ENCODE peak calls at places on chromosomes 3 and 15, in seven cellular contexts. One of them, this sample, is unnamed.

GRCh38 chr15:27214032-27214431 is 243.1 kb downstream of the GABRG3 start:
- DNase-seq in ascending aorta: no peak
- DNase-seq in fibroblast of lung: peak; percentile 11
- DNase-seq in OCI-LY7: no peak
- DNase-seq in NB4: no peak
- DNase-seq in GM13977: no peak
- DNase-seq in fibroblast of pulmonary artery: no peak
- DNase-seq in this sample: no peak

GRCh38 chr3:12471228-12471627 is 13.1 kb upstream of the TSEN2 start:
- DNase-seq in GM13977: no peak
- DNase-seq in ascending aorta: no peak
- DNase-seq in NB4: peak; percentile 50
- DNase-seq in OCI-LY7: no peak
- DNase-seq in fibroblast of lung: no peak
- DNase-seq in fibroblast of pulmonary artery: no peak
- DNase-seq in this sample: no peak

GRCh38 chr15:49036650-49037545 is 9.3 kb downstream of the SECISBP2L start:
- DNase-seq in fibroblast of pulmonary artery: peak; percentile 26
- DNase-seq in GM13977: no peak
- DNase-seq in fibroblast of lung: peak; percentile 69
- DNase-seq in OCI-LY7: no peak
- DNase-seq in NB4: no peak
- DNase-seq in ascending aorta: no peak
- DNase-seq in this sample: no peak

GRCh38 chr3:17740703-17741102 is 1.7 kb downstream of the TBC1D5 start:
- DNase-seq in GM13977: no peak
- DNase-seq in ascending aorta: no peak
- DNase-seq in fibroblast of pulmonary artery: peak; percentile 50
- DNase-seq in OCI-LY7: peak; percentile 67
- DNase-seq in NB4: peak; percentile 53
- DNase-seq in fibroblast of lung: peak; percentile 77
- DNase-seq in this sample: no peak

GRCh38 chr3:15206662-15207576 is 873 bp downstream of the CAPN7 start:
- DNase-seq in NB4: peak; percentile 66
- DNase-seq in fibroblast of lung: peak; percentile 51
- DNase-seq in GM13977: peak; percentile 27
- DNase-seq in ascending aorta: no peak
- DNase-seq in fibroblast of pulmonary artery: peak; percentile 36
- DNase-seq in OCI-LY7: peak; percentile 76
- DNase-seq in this sample: peak; percentile 80

GRCh38 chr15:70149667-70150404 is 52.1 kb upstream of the TLE3 start:
- DNase-seq in OCI-LY7: peak; percentile 31
- DNase-seq in fibroblast of pulmonary artery: peak; percentile 74
- DNase-seq in fibroblast of lung: peak; percentile 84
- DNase-seq in GM13977: no peak
- DNase-seq in NB4: no peak
- DNase-seq in ascending aorta: no peak
- DNase-seq in this sample: no peak

GRCh38 chr15:50058231-50058630 is 60.8 kb downstream of the ATP8B4 start:
- DNase-seq in fibroblast of lung: peak; percentile 62
- DNase-seq in ascending aorta: no peak
- DNase-seq in fibroblast of pulmonary artery: peak; percentile 70
- DNase-seq in NB4: no peak
- DNase-seq in GM13977: no peak
- DNase-seq in OCI-LY7: no peak
- DNase-seq in this sample: no peak

GRCh38 chr15:37100109-37100873 is at the start of gene MEIS2:
- DNase-seq in OCI-LY7: peak; percentile 89
- DNase-seq in GM13977: peak; percentile 84
- DNase-seq in NB4: peak; percentile 82
- DNase-seq in ascending aorta: peak; percentile 66
- DNase-seq in fibroblast of pulmonary artery: peak; percentile 97
- DNase-seq in fibroblast of lung: peak; percentile 98
- DNase-seq in this sample: peak; percentile 95

GRCh38 chr3:119659584-119660291 is 651 bp downstream of the POPDC2 start:
- DNase-seq in OCI-LY7: no peak
- DNase-seq in GM13977: no peak
- DNase-seq in NB4: no peak
- DNase-seq in fibroblast of pulmonary artery: no peak
- DNase-seq in fibroblast of lung: no peak
- DNase-seq in ascending aorta: no peak
- DNase-seq in this sample: no peak

GRCh38 chr3:123330441-123330991 is 118.4 kb downstream of the ADCY5 start:
- DNase-seq in NB4: no peak
- DNase-seq in fibroblast of lung: no peak
- DNase-seq in GM13977: no peak
- DNase-seq in fibroblast of pulmonary artery: peak; percentile 32
- DNase-seq in OCI-LY7: no peak
- DNase-seq in ascending aorta: no peak
- DNase-seq in this sample: no peak

GRCh38 chr15:58467722-58468436 is 36.1 kb downstream of the LIPC start:
- DNase-seq in NB4: no peak
- DNase-seq in OCI-LY7: no peak
- DNase-seq in ascending aorta: no peak
- DNase-seq in fibroblast of pulmonary artery: no peak
- DNase-seq in GM13977: no peak
- DNase-seq in fibroblast of lung: peak; percentile 56
- DNase-seq in this sample: no peak

GRCh38 chr3:24195504-24196230 is 250.6 kb downstream of the NR1D2 start:
- DNase-seq in fibroblast of lung: no peak
- DNase-seq in GM13977: no peak
- DNase-seq in NB4: no peak
- DNase-seq in ascending aorta: no peak
- DNase-seq in OCI-LY7: no peak
- DNase-seq in fibroblast of pulmonary artery: no peak
- DNase-seq in this sample: no peak

GRCh38 chr3:9071982-9072666 is 108.9 kb upstream of the RAD18 start:
- DNase-seq in NB4: no peak
- DNase-seq in GM13977: no peak
- DNase-seq in fibroblast of pulmonary artery: no peak
- DNase-seq in fibroblast of lung: no peak
- DNase-seq in ascending aorta: no peak
- DNase-seq in OCI-LY7: no peak
- DNase-seq in this sample: no peak

GRCh38 chr15:68412218-68412617 is 19.7 kb downstream of the ITGA11 start:
- DNase-seq in fibroblast of pulmonary artery: no peak
- DNase-seq in NB4: no peak
- DNase-seq in fibroblast of lung: no peak
- DNase-seq in GM13977: no peak
- DNase-seq in ascending aorta: no peak
- DNase-seq in OCI-LY7: no peak
- DNase-seq in this sample: peak; percentile 50

GRCh38 chr3:9169951-9170850 is 79.2 kb downstream of the SRGAP3 start:
- DNase-seq in fibroblast of pulmonary artery: no peak
- DNase-seq in GM13977: peak; percentile 17
- DNase-seq in OCI-LY7: no peak
- DNase-seq in ascending aorta: no peak
- DNase-seq in fibroblast of lung: no peak
- DNase-seq in NB4: no peak
- DNase-seq in this sample: no peak

GRCh38 chr3:188153949-188154757 is at the start of gene LPP:
- DNase-seq in ascending aorta: no peak
- DNase-seq in fibroblast of lung: peak; percentile 77
- DNase-seq in GM13977: peak; percentile 87
- DNase-seq in OCI-LY7: peak; percentile 79
- DNase-seq in NB4: peak; percentile 83
- DNase-seq in fibroblast of pulmonary artery: peak; percentile 80
- DNase-seq in this sample: peak; percentile 86

GRCh38 chr3:124621498-124621897 is 108.8 kb upstream of the UMPS start:
- DNase-seq in GM13977: no peak
- DNase-seq in fibroblast of pulmonary artery: peak; percentile 39
- DNase-seq in OCI-LY7: no peak
- DNase-seq in fibroblast of lung: peak; percentile 20
- DNase-seq in NB4: no peak
- DNase-seq in ascending aorta: no peak
- DNase-seq in this sample: no peak

GRCh38 chr3:124246949-124247348 is 255.0 kb upstream of the ROPN1 start:
- DNase-seq in ascending aorta: no peak
- DNase-seq in fibroblast of pulmonary artery: peak; percentile 39
- DNase-seq in fibroblast of lung: peak; percentile 40
- DNase-seq in GM13977: peak; percentile 45
- DNase-seq in NB4: peak; percentile 25
- DNase-seq in OCI-LY7: peak; percentile 7
- DNase-seq in this sample: no peak

DNA sequence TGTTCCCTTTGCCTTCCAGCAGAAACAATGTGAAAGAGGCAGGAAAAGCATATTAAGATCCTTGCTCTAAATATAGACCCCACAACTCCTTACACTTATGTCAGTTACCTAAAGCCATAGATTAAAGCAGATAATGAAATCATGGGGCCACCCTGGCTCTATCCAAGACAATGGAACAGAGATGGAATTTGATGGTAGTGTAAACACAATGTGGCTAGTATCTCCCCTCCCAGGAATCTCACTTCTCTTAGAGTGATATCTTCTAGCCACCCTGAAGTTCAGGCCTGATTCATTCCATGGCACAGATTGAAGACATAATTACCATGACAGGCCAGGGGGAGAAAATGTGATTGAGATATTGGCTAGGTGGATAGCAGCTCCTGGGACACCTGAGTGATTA is 32.6 kb downstream of the GALNT15 start:
- DNase-seq in fibroblast of lung: peak; percentile 18
- DNase-seq in OCI-LY7: no peak
- DNase-seq in fibroblast of pulmonary artery: peak; percentile 37
- DNase-seq in ascending aorta: no peak
- DNase-seq in GM13977: no peak
- DNase-seq in NB4: no peak
- DNase-seq in this sample: no peak
- TF ChIP-seq CTCF in fibroblast of lung: no peak
- TF ChIP-seq CTCF in OCI-LY7: no peak
- TF ChIP-seq CTCF in fibroblast of pulmonary artery: no peak
- TF ChIP-seq CTCF in ascending aorta: no peak
- TF ChIP-seq CTCF in GM13977: no peak
- TF ChIP-seq CTCF in NB4: no peak
- TF ChIP-seq CTCF in this sample: no peak

GRCh38 chr3:66270726-66271125 is 49.9 kb downstream of the SLC25A26 start:
- DNase-seq in NB4: no peak
- DNase-seq in OCI-LY7: no peak
- DNase-seq in fibroblast of lung: no peak
- DNase-seq in GM13977: no peak
- DNase-seq in fibroblast of pulmonary artery: no peak
- DNase-seq in ascending aorta: no peak
- DNase-seq in this sample: no peak

GRCh38 chr3:66271231-66271630 is 50.4 kb downstream of the SLC25A26 start:
- DNase-seq in fibroblast of lung: no peak
- DNase-seq in GM13977: no peak
- DNase-seq in NB4: no peak
- DNase-seq in fibroblast of pulmonary artery: no peak
- DNase-seq in OCI-LY7: no peak
- DNase-seq in ascending aorta: no peak
- DNase-seq in this sample: no peak

GRCh38 chr3:66268864-66269263 is 48.1 kb downstream of the SLC25A26 start:
- DNase-seq in GM13977: no peak
- DNase-seq in ascending aorta: no peak
- DNase-seq in fibroblast of lung: no peak
- DNase-seq in OCI-LY7: no peak
- DNase-seq in NB4: no peak
- DNase-seq in fibroblast of pulmonary artery: no peak
- DNase-seq in this sample: no peak

GRCh38 chr3:66272016-66272415 is 51.2 kb downstream of the SLC25A26 start:
- DNase-seq in OCI-LY7: no peak
- DNase-seq in fibroblast of lung: no peak
- DNase-seq in NB4: no peak
- DNase-seq in GM13977: no peak
- DNase-seq in ascending aorta: no peak
- DNase-seq in fibroblast of pulmonary artery: no peak
- DNase-seq in this sample: no peak

GRCh38 chr3:66270314-66270713 is 49.5 kb downstream of the SLC25A26 start:
- DNase-seq in GM13977: no peak
- DNase-seq in OCI-LY7: no peak
- DNase-seq in NB4: no peak
- DNase-seq in fibroblast of pulmonary artery: no peak
- DNase-seq in fibroblast of lung: no peak
- DNase-seq in ascending aorta: no peak
- DNase-seq in this sample: no peak
- TF ChIP-seq CTCF in GM13977: no peak
- TF ChIP-seq CTCF in OCI-LY7: no peak
- TF ChIP-seq CTCF in NB4: no peak
- TF ChIP-seq CTCF in fibroblast of pulmonary artery: no peak
- TF ChIP-seq CTCF in fibroblast of lung: no peak
- TF ChIP-seq CTCF in ascending aorta: no peak
- TF ChIP-seq CTCF in this sample: no peak

GRCh38 chr3:36942632-36943248 is 2.1 kb downstream of the TRANK1 start:
- DNase-seq in ascending aorta: no peak
- DNase-seq in NB4: no peak
- DNase-seq in fibroblast of pulmonary artery: no peak
- DNase-seq in OCI-LY7: no peak
- DNase-seq in fibroblast of lung: no peak
- DNase-seq in GM13977: no peak
- DNase-seq in this sample: peak; percentile 24

GRCh38 chr3:36943601-36944000 is 1.3 kb downstream of the TRANK1 start:
- DNase-seq in OCI-LY7: no peak
- DNase-seq in ascending aorta: no peak
- DNase-seq in GM13977: no peak
- DNase-seq in NB4: no peak
- DNase-seq in fibroblast of pulmonary artery: no peak
- DNase-seq in fibroblast of lung: no peak
- DNase-seq in this sample: peak; percentile 15

GRCh38 chr3:36944641-36945270 is at the start of gene TRANK1:
- DNase-seq in NB4: peak; percentile 26
- DNase-seq in GM13977: peak; percentile 80
- DNase-seq in OCI-LY7: peak; percentile 82
- DNase-seq in fibroblast of pulmonary artery: peak; percentile 73
- DNase-seq in fibroblast of lung: peak; percentile 59
- DNase-seq in ascending aorta: peak; percentile 40
- DNase-seq in this sample: no peak

GRCh38 chr3:36945326-36945980 is 599 bp upstream of the TRANK1 start:
- DNase-seq in fibroblast of pulmonary artery: no peak
- DNase-seq in GM13977: no peak
- DNase-seq in OCI-LY7: no peak
- DNase-seq in NB4: no peak
- DNase-seq in ascending aorta: no peak
- DNase-seq in fibroblast of lung: no peak
- DNase-seq in this sample: no peak

DNA sequence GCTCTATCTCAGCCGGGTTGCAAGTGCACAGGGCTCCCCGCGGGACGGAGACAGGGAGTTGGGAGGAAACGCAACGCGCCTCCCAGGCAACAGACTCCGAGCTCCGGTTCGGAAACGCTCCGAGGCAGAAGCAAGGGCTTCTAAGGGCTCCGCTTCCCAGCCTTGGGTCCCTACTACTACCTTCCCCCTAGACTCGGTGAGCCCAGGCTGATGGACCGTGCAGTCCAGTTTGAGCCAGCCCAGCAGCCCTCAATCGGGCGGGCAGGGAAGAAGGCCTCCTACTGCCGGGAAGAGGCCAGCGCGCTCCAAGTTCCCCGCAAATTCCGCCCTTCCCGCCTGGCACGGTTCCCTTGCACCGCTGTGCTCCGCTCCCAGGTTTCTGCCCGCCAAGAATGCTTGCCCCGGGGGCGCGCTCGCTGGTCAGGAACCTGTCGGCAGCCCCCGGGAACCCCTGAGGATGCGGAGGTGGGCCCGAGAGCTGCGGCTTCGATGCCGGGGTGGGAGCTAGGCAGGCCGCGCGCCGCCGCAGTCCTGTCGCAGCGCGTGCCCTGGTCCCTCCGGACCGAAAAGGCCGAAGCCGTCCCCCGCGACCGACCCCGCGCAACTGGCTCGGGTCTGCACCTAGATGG is 728 bp downstream of the TRANK1 start:
- DNase-seq in OCI-LY7: peak; percentile 62
- DNase-seq in ascending aorta: no peak
- DNase-seq in fibroblast of pulmonary artery: peak; percentile 68
- DNase-seq in fibroblast of lung: peak; percentile 69
- DNase-seq in NB4: peak; percentile 42
- DNase-seq in GM13977: peak; percentile 74
- DNase-seq in this sample: peak; percentile 75
- TF ChIP-seq CTCF in OCI-LY7: no peak
- TF ChIP-seq CTCF in ascending aorta: no peak
- TF ChIP-seq CTCF in fibroblast of pulmonary artery: peak; percentile 2
- TF ChIP-seq CTCF in fibroblast of lung: no peak
- TF ChIP-seq CTCF in NB4: no peak
- TF ChIP-seq CTCF in GM13977: no peak
- TF ChIP-seq CTCF in this sample: peak; percentile 24

GRCh38 chr3:196179380-196180308 is 31.6 kb downstream of the ZDHHC19 start:
- DNase-seq in fibroblast of pulmonary artery: peak; percentile 41
- DNase-seq in GM13977: peak; percentile 88
- DNase-seq in ascending aorta: no peak
- DNase-seq in NB4: peak; percentile 92
- DNase-seq in fibroblast of lung: peak; percentile 95
- DNase-seq in OCI-LY7: peak; percentile 75
- DNase-seq in this sample: no peak
- TF ChIP-seq CTCF in fibroblast of pulmonary artery: no peak
- TF ChIP-seq CTCF in GM13977: peak; percentile 51
- TF ChIP-seq CTCF in ascending aorta: no peak
- TF ChIP-seq CTCF in NB4: no peak
- TF ChIP-seq CTCF in fibroblast of lung: no peak
- TF ChIP-seq CTCF in OCI-LY7: peak; percentile 47
- TF ChIP-seq CTCF in this sample: peak; percentile 14

This sample was measured in type B pancreatic cell.